ENCODE peak calls at places on chromosome 21, in ten cellular contexts. N, K, J, M, E, G, C, S, Q and H are unnamed samples.

GRCh38 chr21:44816761-44817505 is 929 bp downstream of the SUMO3 start:
- DNase-seq in S (no peak), K (no peak), C (no peak), E (no peak), J (no peak), G (no peak), N (no peak), M (no peak), Q (no peak), H (no peak)

GRCh38 chr21:46171585-46171984 is 12.7 kb downstream of the SPATC1L start:
- DNase-seq in G (no peak), N (no peak), C (no peak), Q (peak), J (no peak), K (no peak), M (no peak), S (no peak), E (peak), H (no peak)

GRCh38 chr21:37373539-37373938 is 7.0 kb downstream of the DYRK1A start:
- DNase-seq in K (no peak), N (no peak), M (no peak), E (no peak), Q (no peak), S (no peak), C (peak), G (no peak), J (no peak), H (no peak)

GRCh38 chr21:44686843-44687561 is 5.0 kb upstream of the KRTAP12-1 start:
- DNase-seq in N (no peak), M (peak), S (no peak), Q (no peak), K (no peak), G (no peak), C (no peak), J (no peak), E (no peak), H (no peak)

GRCh38 chr21:28393279-28393678 is 599.4 kb downstream of the LTN1 start:
- DNase-seq in M (no peak), N (no peak), K (no peak), S (no peak), J (no peak), G (peak), C (peak), E (no peak), Q (no peak), H (peak)

GRCh38 chr21:35252831-35253230 is 203.7 kb upstream of the RUNX1 start:
- DNase-seq in E (no peak), S (peak), Q (peak), C (peak), K (no peak), G (peak), M (no peak), J (no peak), N (no peak), H (no peak)

GRCh38 chr21:38806153-38806941 is 618 bp downstream of the ETS2 start:
- DNase-seq in C (no peak), Q (peak), K (peak), S (no peak), N (peak), E (peak), J (peak), G (no peak), M (peak), H (no peak)

GRCh38 chr21:15159382-15160020 is 94.7 kb upstream of the NRIP1 start:
- DNase-seq in K (no peak), J (no peak), C (no peak), Q (peak), E (no peak), S (no peak), N (no peak), M (no peak), G (peak), H (no peak)

GRCh38 chr21:39525129-39525528 is 73.4 kb downstream of the SH3BGR start:
- DNase-seq in N (no peak), J (no peak), C (no peak), S (no peak), E (no peak), K (no peak), G (no peak), M (no peak), Q (no peak), H (no peak)

GRCh38 chr21:28253378-28253777 is 739.3 kb downstream of the LTN1 start:
- DNase-seq in S (peak), N (no peak), Q (peak), M (no peak), G (no peak), C (peak), J (no peak), E (no peak), K (no peak), H (no peak)